ENCODE peak calls at places on chromosome 17, in ten cellular contexts. D is T-cell; S is endothelial cell of umbilical vein; F is activated effector memory CD4-positive, alpha-beta T cell treated with Interleukin-2 at 50 U/mL for 16 hours; G is activated T-cell treated with anti-CD3 and anti-CD28 coated beads for 1 hour; E is pancreas; U is foreskin fibroblast; X is mucosa of gallbladder; W is stomach; J is fibroblast of the aortic adventitia. K is an unnamed sample.

GRCh38 chr17:3925684-3926537 is 9.6 kb upstream of the P2RX1 start:
- DNase-seq in D (no peak), E (no peak), J (no peak), F (no peak), S (no peak), W (no peak), G (no peak), U (no peak), X (no peak), K (no peak)

GRCh38 chr17:17121162-17121561 is 78.9 kb downstream of the MPRIP start:
- DNase-seq in E (no peak), G (no peak), J (no peak), W (no peak), S (no peak), D (no peak), U (no peak), X (no peak), F (no peak), K (peak; percentile 40)

GRCh38 chr17:1234455-1234854 is 35.8 kb upstream of the BHLHA9 start:
- DNase-seq in W (no peak), G (no peak), F (no peak), J (no peak), X (no peak), E (no peak), U (no peak), D (no peak), S (no peak), K (no peak)

GRCh38 chr17:27609606-27610303 is 21.2 kb upstream of the LGALS9 start:
- DNase-seq in W (peak; percentile 74), X (peak; percentile 52), J (peak; percentile 46), S (peak; percentile 34), D (peak; percentile 6), G (no peak), E (no peak), U (peak; percentile 80), F (no peak), K (peak; percentile 62)

GRCh38 chr17:49157784-49158183 is 25.2 kb downstream of the B4GALNT2 start:
- DNase-seq in J (peak; percentile 7), X (peak; percentile 45), S (no peak), F (no peak), D (no peak), U (peak; percentile 25), W (no peak), E (no peak), G (no peak), K (no peak)

GRCh38 chr17:18184143-18185007 is 747 bp downstream of the ALKBH5 start:
- DNase-seq in D (peak; percentile 80), S (peak; percentile 46), E (peak; percentile 61), U (peak; percentile 73), X (peak; percentile 56), F (peak; percentile 49), J (peak; percentile 42), G (peak; percentile 51), W (peak; percentile 56), K (peak; percentile 56)

GRCh38 chr17:39639566-39640458 is 2.9 kb downstream of the STARD3 start:
- DNase-seq in D (no peak), W (no peak), F (no peak), U (peak; percentile 37), S (no peak), G (no peak), E (no peak), X (no peak), J (no peak), K (no peak)

GRCh38 chr17:58006563-58006923 is 503 bp downstream of the SRSF1 start:
- DNase-seq in S (peak; percentile 69), J (peak; percentile 72), X (peak; percentile 77), U (peak; percentile 87), G (peak; percentile 56), E (peak; percentile 77), F (no peak), D (peak; percentile 33), W (peak; percentile 73), K (peak; percentile 85)

GRCh38 chr17:68135141-68135887 is 99.8 kb downstream of the KPNA2 start:
- DNase-seq in D (no peak), U (no peak), W (no peak), X (no peak), J (no peak), E (no peak), S (no peak), F (no peak), G (no peak), K (no peak)

GRCh38 chr17:2259769-2260536 is 43.6 kb downstream of the SMG6 start:
- DNase-seq in X (no peak), W (no peak), D (peak; percentile 51), F (peak; percentile 37), E (no peak), G (peak; percentile 22), J (peak; percentile 45), S (no peak), U (peak; percentile 76), K (no peak)

GRCh38 chr17:76268991-76269981 is 4.1 kb downstream of the UBALD2 start:
- DNase-seq in S (no peak), F (no peak), E (no peak), D (no peak), J (no peak), X (no peak), U (no peak), W (no peak), G (no peak), K (no peak)

GRCh38 chr17:29155235-29155965 is 24.8 kb downstream of the MYO18A start:
- DNase-seq in S (peak; percentile 66), F (peak; percentile 49), U (peak; percentile 86), G (no peak), W (peak; percentile 65), X (peak; percentile 73), J (peak; percentile 36), D (no peak), E (peak; percentile 55), K (peak; percentile 83)

GRCh38 chr17:80616705-80617104 is 72.1 kb downstream of the RPTOR start:
- DNase-seq in D (no peak), S (no peak), J (no peak), G (no peak), X (no peak), U (no peak), F (no peak), E (no peak), W (no peak), K (no peak)

GRCh38 chr17:19417611-19418010 is 6.6 kb downstream of the RNF112 start:
- DNase-seq in W (no peak), F (no peak), U (no peak), E (no peak), S (no peak), J (no peak), X (no peak), D (no peak), G (no peak), K (peak; percentile 15)

GRCh38 chr17:28325221-28325620 is 6.2 kb downstream of the TMEM97 start:
- DNase-seq in G (no peak), E (no peak), S (no peak), W (no peak), F (no peak), D (no peak), X (no peak), J (no peak), U (no peak), K (no peak)

GRCh38 chr17:61632826-61633225 is 41.8 kb upstream of the NACA2 start:
- DNase-seq in U (no peak), W (no peak), S (no peak), G (no peak), X (no peak), E (no peak), D (no peak), J (no peak), F (no peak), K (no peak)

GRCh38 chr17:81713004-81713555 is 996 bp downstream of the SLC25A10 start:
- DNase-seq in D (no peak), J (no peak), S (no peak), F (no peak), E (no peak), U (peak; percentile 49), G (no peak), W (no peak), X (no peak), K (no peak)

GRCh38 chr17:75811174-75811573 is 26.6 kb downstream of the UNK start:
- DNase-seq in S (no peak), D (no peak), J (no peak), F (no peak), G (no peak), U (no peak), W (no peak), E (no peak), X (no peak), K (no peak)

GRCh38 chr17:49435630-49436029 is 20.9 kb upstream of the PHB1 start:
- DNase-seq in J (no peak), W (no peak), F (no peak), E (no peak), S (no peak), X (no peak), G (no peak), U (no peak), D (no peak), K (no peak)

GRCh38 chr17:40482722-40483121 is 18.7 kb downstream of the TNS4 start:
- DNase-seq in S (no peak), U (peak; percentile 38), J (no peak), E (no peak), F (no peak), G (no peak), W (no peak), D (no peak), X (no peak), K (no peak)